ENCODE peak calls at places on chromosomes 4 and X, in five cellular contexts. One of them, this sample, is unnamed.

GRCh38 chr4:21697583-21697982 is 251.0 kb downstream of the KCNIP4 start:
- DNase-seq in left colon: no peak
- DNase-seq in adrenal gland: peak
- DNase-seq in OCI-LY7: no peak
- DNase-seq in GDM1: no peak
- DNase-seq in this sample: no peak

GRCh38 chr4:124936427-124936826 is 223.9 kb upstream of the ANKRD50 start:
- DNase-seq in adrenal gland: no peak
- DNase-seq in GDM1: no peak
- DNase-seq in OCI-LY7: no peak
- DNase-seq in left colon: no peak
- DNase-seq in this sample: peak

GRCh38 chr4:128600410-128600809 is 209.1 kb upstream of the JADE1 start:
- DNase-seq in adrenal gland: no peak
- DNase-seq in GDM1: no peak
- DNase-seq in left colon: no peak
- DNase-seq in OCI-LY7: no peak
- DNase-seq in this sample: no peak

GRCh38 chr4:146522862-146523205 is 1.1 kb upstream of the SLC10A7 start:
- DNase-seq in OCI-LY7: peak
- DNase-seq in adrenal gland: no peak
- DNase-seq in left colon: no peak
- DNase-seq in GDM1: no peak
- DNase-seq in this sample: no peak

GRCh38 chr4:151801547-151802516 is 41.0 kb upstream of the GATB start:
- DNase-seq in left colon: no peak
- DNase-seq in GDM1: peak
- DNase-seq in OCI-LY7: peak
- DNase-seq in adrenal gland: no peak
- DNase-seq in this sample: peak

GRCh38 chrX:112820364-112821308 is 20.0 kb downstream of the AMOT start:
- DNase-seq in GDM1: no peak
- DNase-seq in OCI-LY7: no peak
- DNase-seq in adrenal gland: no peak
- DNase-seq in left colon: no peak
- DNase-seq in this sample: no peak

GRCh38 chr4:123632646-123633045 is 236.1 kb downstream of the SPRY1 start:
- DNase-seq in GDM1: no peak
- DNase-seq in left colon: no peak
- DNase-seq in OCI-LY7: no peak
- DNase-seq in adrenal gland: no peak
- DNase-seq in this sample: no peak

GRCh38 chrX:83022020-83022419 is 486.1 kb upstream of the POU3F4 start:
- DNase-seq in adrenal gland: no peak
- DNase-seq in OCI-LY7: no peak
- DNase-seq in GDM1: no peak
- DNase-seq in left colon: no peak
- DNase-seq in this sample: peak

GRCh38 chr4:108926058-108926457 is 163.2 kb upstream of the ETNPPL start:
- DNase-seq in OCI-LY7: no peak
- DNase-seq in adrenal gland: no peak
- DNase-seq in GDM1: no peak
- DNase-seq in left colon: no peak
- DNase-seq in this sample: no peak

GRCh38 chr4:121943941-121944340 is 7.9 kb downstream of the TRPC3 start:
- DNase-seq in adrenal gland: no peak
- DNase-seq in OCI-LY7: peak
- DNase-seq in left colon: no peak
- DNase-seq in GDM1: no peak
- DNase-seq in this sample: no peak

GRCh38 chr4:71595576-71596108 is 188.2 kb downstream of the GC start:
- DNase-seq in left colon: no peak
- DNase-seq in GDM1: no peak
- DNase-seq in adrenal gland: no peak
- DNase-seq in OCI-LY7: no peak
- DNase-seq in this sample: no peak

GRCh38 chr4:165027762-165028402 is 3.9 kb upstream of the TRIM60 start:
- DNase-seq in OCI-LY7: no peak
- DNase-seq in adrenal gland: no peak
- DNase-seq in GDM1: no peak
- DNase-seq in left colon: no peak
- DNase-seq in this sample: no peak

GRCh38 chr4:77538574-77539157 is 67.0 kb upstream of the CXCL13 start:
- DNase-seq in OCI-LY7: no peak
- DNase-seq in GDM1: no peak
- DNase-seq in adrenal gland: no peak
- DNase-seq in left colon: peak
- DNase-seq in this sample: no peak

GRCh38 chr4:47577779-47578553 is 92.9 kb downstream of the ATP10D start:
- DNase-seq in GDM1: no peak
- DNase-seq in adrenal gland: no peak
- DNase-seq in left colon: no peak
- DNase-seq in OCI-LY7: no peak
- DNase-seq in this sample: peak

GRCh38 chr4:109424093-109424818 is 9.4 kb upstream of the SEC24B start:
- DNase-seq in OCI-LY7: peak
- DNase-seq in GDM1: no peak
- DNase-seq in adrenal gland: peak
- DNase-seq in left colon: no peak
- DNase-seq in this sample: no peak

GRCh38 chrX:35919536-35920309 is at the start of gene CFAP47:
- DNase-seq in adrenal gland: peak
- DNase-seq in OCI-LY7: no peak
- DNase-seq in left colon: peak
- DNase-seq in GDM1: no peak
- DNase-seq in this sample: peak

GRCh38 chrX:128464091-128464490 is 411.9 kb upstream of the ACTRT1 start:
- DNase-seq in adrenal gland: no peak
- DNase-seq in left colon: no peak
- DNase-seq in GDM1: no peak
- DNase-seq in OCI-LY7: no peak
- DNase-seq in this sample: no peak

GRCh38 chr4:7362862-7363430 is 71.8 kb downstream of the PSAPL1 start:
- DNase-seq in GDM1: no peak
- DNase-seq in OCI-LY7: no peak
- DNase-seq in adrenal gland: no peak
- DNase-seq in left colon: no peak
- DNase-seq in this sample: no peak

GRCh38 chrX:20432048-20432447 is 165.3 kb upstream of the RPS6KA3 start:
- DNase-seq in adrenal gland: no peak
- DNase-seq in GDM1: no peak
- DNase-seq in left colon: no peak
- DNase-seq in OCI-LY7: no peak
- DNase-seq in this sample: peak

GRCh38 chrX:1386338-1387127 is 5.4 kb downstream of the SLC25A6 start:
- DNase-seq in OCI-LY7: no peak
- DNase-seq in adrenal gland: no peak
- DNase-seq in left colon: no peak
- DNase-seq in GDM1: no peak
- DNase-seq in this sample: no peak

GRCh38 chrX:137896123-137896522 is 330.2 kb downstream of the ZIC3 start:
- DNase-seq in left colon: no peak
- DNase-seq in adrenal gland: no peak
- DNase-seq in OCI-LY7: no peak
- DNase-seq in GDM1: no peak
- DNase-seq in this sample: no peak

GRCh38 chr4:62210521-62210920 is 1010.4 kb downstream of the ADGRL3 start:
- DNase-seq in left colon: no peak
- DNase-seq in GDM1: no peak
- DNase-seq in adrenal gland: no peak
- DNase-seq in OCI-LY7: no peak
- DNase-seq in this sample: peak

GRCh38 chrX:100658936-100659335 is 14.9 kb downstream of the SRPX2 start:
- DNase-seq in adrenal gland: no peak
- DNase-seq in GDM1: no peak
- DNase-seq in left colon: no peak
- DNase-seq in OCI-LY7: no peak
- DNase-seq in this sample: no peak

GRCh38 chrX:33379839-33380238 is 168.5 kb upstream of the DMD start:
- DNase-seq in OCI-LY7: no peak
- DNase-seq in left colon: no peak
- DNase-seq in GDM1: no peak
- DNase-seq in adrenal gland: peak
- DNase-seq in this sample: no peak

GRCh38 chrX:1455948-1456280 is 3.2 kb upstream of the ASMTL start:
- DNase-seq in GDM1: no peak
- DNase-seq in left colon: no peak
- DNase-seq in OCI-LY7: no peak
- DNase-seq in adrenal gland: no peak
- DNase-seq in this sample: no peak

GRCh38 chr4:110808371-110808878 is 185.5 kb upstream of the PITX2 start:
- DNase-seq in left colon: no peak
- DNase-seq in OCI-LY7: no peak
- DNase-seq in adrenal gland: no peak
- DNase-seq in GDM1: no peak
- DNase-seq in this sample: no peak

GRCh38 chrX:19912-20571 is 261.1 kb upstream of the PLCXD1 start:
- DNase-seq in adrenal gland: no peak
- DNase-seq in left colon: no peak
- DNase-seq in GDM1: no peak
- DNase-seq in OCI-LY7: peak
- DNase-seq in this sample: no peak

GRCh38 chrX:39582091-39582490 is 515.7 kb downstream of the BCOR start:
- DNase-seq in GDM1: no peak
- DNase-seq in left colon: no peak
- DNase-seq in adrenal gland: no peak
- DNase-seq in OCI-LY7: no peak
- DNase-seq in this sample: no peak

GRCh38 chr4:157075811-157076577 is at the start of gene GLRB:
- DNase-seq in adrenal gland: peak
- DNase-seq in GDM1: no peak
- DNase-seq in OCI-LY7: no peak
- DNase-seq in left colon: no peak
- DNase-seq in this sample: no peak

This sample was measured in astrocyte of the cerebellum.